ENCODE peak calls at places on chromosomes 6 and 20, in nine cellular contexts. J is transverse colon, O is Peyer's patch, T is body of pancreas, L is gastrocnemius medialis, D is breast epithelium, R is H54, K is HCT116, P is endothelial cell of umbilical vein. W is an unnamed sample.

GRCh38 chr20:62646851-62647520 is 4.7 kb downstream of the SLCO4A1 start:
- DNase-seq in P (no peak), D (no peak), L (peak; percentile 57), J (peak; percentile 78), O (peak; percentile 85), T (peak; percentile 36), K (no peak), R (no peak), W (no peak)

GRCh38 chr6:155163616-155164015 is 100.2 kb upstream of the CLDN20 start:
- DNase-seq in T (no peak), O (no peak), K (no peak), L (no peak), P (no peak), J (no peak), R (no peak), D (no peak), W (no peak)

GRCh38 chr20:4369798-4370124 is 351.9 kb upstream of the PRND start:
- DNase-seq in L (no peak), T (no peak), K (no peak), O (no peak), D (no peak), R (no peak), P (peak; percentile 35), J (no peak), W (no peak)

GRCh38 chr6:29797120-29797519 is 30.5 kb upstream of the HLA-G start:
- DNase-seq in J (no peak), O (no peak), R (no peak), L (no peak), P (no peak), T (no peak), K (no peak), D (no peak), W (no peak)

GRCh38 chr20:17569616-17570346 is at the start of gene DSTN:
- DNase-seq in P (peak; percentile 95), R (peak; percentile 80), T (peak; percentile 94), J (peak; percentile 94), D (peak; percentile 93), O (peak; percentile 95), K (peak; percentile 78), L (peak; percentile 86), W (peak; percentile 94)

GRCh38 chr6:168216741-168217140 is 102.8 kb downstream of the DACT2 start:
- DNase-seq in T (no peak), K (no peak), O (no peak), P (no peak), R (no peak), D (no peak), L (no peak), J (no peak), W (no peak)

GRCh38 chr6:31042801-31043200 is 32.5 kb downstream of the MUC22 start:
- DNase-seq in T (peak; percentile 62), D (peak; percentile 58), R (no peak), O (peak; percentile 58), K (peak; percentile 74), L (peak; percentile 36), J (peak; percentile 26), P (peak; percentile 38), W (peak; percentile 48)

GRCh38 chr20:36872857-36873256 is 3.1 kb upstream of the TLDC2 start:
- DNase-seq in J (no peak), P (no peak), O (no peak), K (no peak), D (no peak), L (no peak), T (no peak), R (no peak), W (no peak)

GRCh38 chr20:8535403-8536003 is 403.4 kb downstream of the PLCB1 start:
- DNase-seq in P (peak; percentile 29), K (no peak), R (no peak), J (no peak), L (no peak), D (no peak), T (no peak), O (no peak), W (no peak)

GRCh38 chr6:158861686-158862381 is 42.7 kb upstream of the EZR start:
- DNase-seq in D (no peak), O (no peak), K (no peak), R (no peak), L (no peak), T (no peak), J (no peak), P (no peak), W (no peak)

GRCh38 chr20:53739799-53740785 is 146.5 kb upstream of the ZNF217 start:
- DNase-seq in P (no peak), T (no peak), R (no peak), D (no peak), O (no peak), K (no peak), L (no peak), J (no peak), W (no peak)

GRCh38 chr6:137862419-137863125 is 4.5 kb upstream of the TNFAIP3 start:
- DNase-seq in L (no peak), O (no peak), D (no peak), J (no peak), T (no peak), P (no peak), R (no peak), K (no peak), W (no peak)

GRCh38 chr6:165987483-165988305 is 180.0 kb downstream of the TBXT start:
- DNase-seq in R (peak; percentile 63), J (peak; percentile 71), L (peak; percentile 16), P (no peak), D (no peak), T (peak; percentile 55), K (no peak), O (peak; percentile 72), W (peak; percentile 88)

GRCh38 chr6:166112580-166112979 is 55.1 kb downstream of the TBXT start:
- DNase-seq in J (no peak), O (no peak), D (no peak), K (no peak), R (peak; percentile 51), P (no peak), L (no peak), T (no peak), W (no peak)

GRCh38 chr6:161439093-161439492 is 165.2 kb upstream of the AGPAT4 start:
- DNase-seq in O (no peak), L (peak; percentile 79), R (peak; percentile 63), T (peak; percentile 65), P (peak; percentile 85), D (peak; percentile 72), K (peak; percentile 40), J (no peak), W (peak; percentile 81)

GRCh38 chr6:39808934-39809333 is 16.8 kb downstream of the DAAM2 start:
- DNase-seq in L (no peak), O (no peak), P (no peak), R (no peak), J (no peak), T (no peak), K (no peak), D (no peak), W (no peak)

GRCh38 chr6:109299695-109300564 is 82.3 kb downstream of the CD164 start:
- DNase-seq in D (no peak), O (no peak), P (no peak), K (no peak), L (peak; percentile 69), R (no peak), J (no peak), T (peak; percentile 55), W (peak; percentile 66)
- TF ChIP-seq POLR2A in D (no peak), O (no peak), P (no peak), K (no peak), L (peak; percentile 69), R (no peak), J (no peak), T (no peak), W (no peak)

DNA sequence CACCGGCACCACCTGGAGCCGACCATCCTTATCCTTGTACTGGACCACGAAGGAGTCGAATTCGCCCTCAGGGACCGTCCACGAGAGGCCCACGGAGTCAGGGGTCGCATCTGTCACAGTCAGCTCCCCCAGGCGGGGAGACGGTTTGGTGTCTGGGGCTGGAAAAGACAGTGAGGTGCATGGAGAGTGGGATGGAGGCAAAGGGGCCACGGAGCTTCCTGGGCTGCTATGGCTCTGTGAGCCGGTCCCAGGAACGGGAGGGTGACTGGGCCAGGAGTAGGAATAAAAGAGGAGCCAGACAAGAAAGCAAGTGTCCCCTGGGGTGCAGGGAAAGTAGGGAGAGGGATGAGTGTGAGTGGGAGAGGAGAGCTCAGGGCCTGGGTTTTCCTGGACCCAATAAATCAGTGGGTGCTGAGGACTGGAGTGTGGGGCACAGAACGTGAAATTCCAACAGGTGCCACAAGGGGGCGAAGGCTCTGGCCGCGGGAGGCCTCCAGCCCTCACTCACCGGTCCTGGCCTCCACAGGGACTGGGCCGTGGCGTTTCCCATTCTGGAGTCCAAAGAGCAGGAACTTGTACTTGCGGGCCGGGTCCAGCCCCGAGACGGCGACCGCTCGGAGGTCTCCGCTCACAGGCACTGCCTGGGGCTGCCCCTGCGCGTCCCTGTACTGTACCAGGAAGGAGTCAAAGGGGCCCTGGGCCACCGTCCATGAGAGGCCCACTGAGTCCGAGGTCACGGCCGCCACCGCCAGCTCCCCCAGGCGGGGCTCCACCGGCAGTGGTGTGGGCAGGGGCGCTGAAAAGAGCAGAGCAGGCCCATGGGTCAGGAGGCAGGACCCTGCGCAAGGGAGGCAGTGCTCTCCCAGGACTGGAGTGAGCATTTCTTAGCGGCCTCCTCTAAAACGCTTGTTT is 9.9 kb downstream of the CYP21A2 start:
- DNase-seq in K (peak; percentile 34), O (peak; percentile 89), L (no peak), T (peak; percentile 81), R (peak; percentile 70), D (peak; percentile 78), P (peak; percentile 39), J (peak; percentile 80), W (peak; percentile 75)
- TF ChIP-seq POLR2A in K (no peak), O (no peak), L (no peak), T (no peak), R (no peak), D (no peak), P (no peak), J (no peak), W (no peak)

GRCh38 chr6:3023663-3024483 is 24.2 kb downstream of the NQO2 start:
- DNase-seq in J (peak; percentile 93), K (peak; percentile 73), L (peak; percentile 94), D (peak; percentile 83), P (peak; percentile 65), T (peak; percentile 63), R (peak; percentile 97), O (peak; percentile 97), W (peak; percentile 97)
- TF ChIP-seq POLR2A in J (peak; percentile 63), K (peak; percentile 35), L (peak; percentile 90), D (no peak), P (no peak), T (no peak), R (peak; percentile 39), O (no peak), W (peak; percentile 75)

GRCh38 chr20:38751360-38751976 is 3.2 kb downstream of the ACTR5 start:
- DNase-seq in O (peak; percentile 62), R (no peak), D (no peak), J (no peak), L (no peak), P (peak; percentile 70), K (peak; percentile 27), T (no peak), W (no peak)

GRCh38 chr20:38745757-38746156 is 2.5 kb upstream of the ACTR5 start:
- DNase-seq in K (peak; percentile 23), O (no peak), P (no peak), D (no peak), T (no peak), R (no peak), L (no peak), J (no peak), W (no peak)

GRCh38 chr20:38747495-38748096 is 664 bp upstream of the ACTR5 start:
- DNase-seq in R (no peak), O (no peak), L (no peak), J (no peak), D (no peak), T (peak; percentile 31), P (no peak), K (no peak), W (no peak)

GRCh38 chr20:38748863-38749153 is 548 bp downstream of the ACTR5 start:
- DNase-seq in L (no peak), K (peak; percentile 22), D (no peak), R (no peak), P (no peak), J (peak; percentile 79), O (no peak), T (no peak), W (no peak)

GRCh38 chr20:38748097-38748862 is at the start of gene ACTR5:
- DNase-seq in R (peak; percentile 89), O (peak; percentile 97), J (peak; percentile 97), K (peak; percentile 74), D (peak; percentile 95), P (peak; percentile 94), T (peak; percentile 95), L (peak; percentile 84), W (peak; percentile 93)
- TF ChIP-seq POLR2A in R (peak; percentile 95), O (peak; percentile 51), J (peak; percentile 52), K (peak; percentile 35), D (no peak), P (peak; percentile 80), T (peak; percentile 50), L (peak; percentile 35), W (peak; percentile 60)

W was measured in heart left ventricle.